ENCODE peak calls at places on chromosomes 1 and 21, in nine cellular contexts. M is Peyer's patch, H is mucosa of descending colon, U is right atrium auricular region, J is pancreas, T is Panc1, G is foreskin fibroblast, X is brain microvascular endothelial cell, O is fibroblast of lung. I is an unnamed sample.

GRCh38 chr1:179025975-179026812 is 500 bp downstream of the FAM20B start:
- DNase-seq in X (peak), G (peak), O (peak), J (peak), M (peak), T (no peak), H (peak), U (no peak), I (peak)

GRCh38 chr1:45730780-45731319 is 19.6 kb downstream of the IPP start:
- DNase-seq in T (no peak), X (no peak), H (no peak), U (no peak), G (no peak), J (no peak), O (no peak), M (no peak), I (no peak)

GRCh38 chr21:28828981-28829380 is 163.7 kb downstream of the LTN1 start:
- DNase-seq in O (no peak), U (no peak), M (no peak), G (no peak), H (no peak), T (no peak), J (no peak), X (no peak), I (no peak)

GRCh38 chr1:2376931-2377672 is 14.3 kb downstream of the MORN1 start:
- DNase-seq in H (peak), M (no peak), U (no peak), J (no peak), T (no peak), G (no peak), O (no peak), X (no peak), I (no peak)

GRCh38 chr1:30654188-30654587 is 69.2 kb downstream of the MATN1 start:
- DNase-seq in M (no peak), G (no peak), T (no peak), H (no peak), U (no peak), O (no peak), J (no peak), X (no peak), I (no peak)

GRCh38 chr1:154213274-154213673 is 7.1 kb upstream of the CFAP141 start:
- DNase-seq in U (no peak), J (no peak), T (no peak), G (peak), M (no peak), X (peak), H (no peak), O (peak), I (peak)

GRCh38 chr1:188261849-188262248 is 1433.1 kb downstream of the PLA2G4A start:
- DNase-seq in M (no peak), H (no peak), G (no peak), T (no peak), X (no peak), O (no peak), U (no peak), J (no peak), I (no peak)

GRCh38 chr1:28601696-28602095 is 9.6 kb downstream of the RAB42 start:
- DNase-seq in X (peak), H (no peak), T (no peak), M (no peak), U (no peak), G (peak), O (peak), J (no peak), I (peak)

GRCh38 chr21:39515684-39516083 is 63.9 kb downstream of the SH3BGR start:
- DNase-seq in H (no peak), G (no peak), X (no peak), O (no peak), M (no peak), T (no peak), J (no peak), U (no peak), I (no peak)

GRCh38 chr1:12434174-12434573 is 183.8 kb downstream of the DHRS3 start:
- DNase-seq in J (no peak), H (no peak), O (peak), M (peak), G (peak), T (no peak), X (peak), U (no peak), I (peak)

GRCh38 chr1:52632732-52633290 is at the start of gene SHISAL2A:
- DNase-seq in H (peak), G (peak), T (no peak), O (peak), J (peak), X (no peak), M (peak), U (no peak), I (no peak)

GRCh38 chr1:224694969-224695368 is 78.9 kb downstream of the CNIH3 start:
- DNase-seq in X (no peak), G (no peak), M (no peak), U (no peak), H (no peak), T (no peak), O (no peak), J (no peak), I (no peak)

GRCh38 chr1:14894811-14895524 is 258.6 kb upstream of the TMEM51 start:
- DNase-seq in J (peak), H (peak), G (peak), O (no peak), X (no peak), T (no peak), M (no peak), U (no peak), I (no peak)

GRCh38 chr1:193062698-193063463 is 3.5 kb downstream of the RO60 start:
- DNase-seq in H (no peak), G (no peak), T (no peak), M (no peak), X (no peak), O (peak), J (no peak), U (no peak), I (peak)

GRCh38 chr1:221025391-221026355 is 146.4 kb downstream of the HLX start:
- DNase-seq in G (peak), U (no peak), M (peak), H (no peak), O (no peak), J (no peak), X (no peak), T (no peak), I (peak)

GRCh38 chr1:224594360-224594759 is 21.8 kb upstream of the CNIH3 start:
- DNase-seq in X (no peak), H (no peak), G (no peak), O (no peak), J (no peak), M (no peak), U (no peak), T (no peak), I (no peak)

GRCh38 chr1:198520524-198521254 is 19.8 kb downstream of the ATP6V1G3 start:
- DNase-seq in X (no peak), U (no peak), O (peak), M (no peak), H (no peak), G (no peak), J (no peak), T (no peak), I (no peak)

GRCh38 chr1:198517623-198518022 is 22.9 kb downstream of the ATP6V1G3 start:
- DNase-seq in T (no peak), G (no peak), X (no peak), M (no peak), J (no peak), O (no peak), U (no peak), H (no peak), I (no peak)

GRCh38 chr1:198519639-198520501 is 20.6 kb downstream of the ATP6V1G3 start:
- DNase-seq in M (no peak), G (no peak), O (no peak), J (no peak), H (no peak), X (no peak), T (no peak), U (no peak), I (peak)

GRCh38 chr1:198528376-198528775 is 12.1 kb downstream of the ATP6V1G3 start:
- DNase-seq in O (peak), T (no peak), M (no peak), X (no peak), J (no peak), G (peak), H (no peak), U (no peak), I (peak)

GRCh38 chr1:198523183-198523942 is 17.1 kb downstream of the ATP6V1G3 start:
- DNase-seq in M (no peak), G (no peak), O (no peak), T (no peak), H (no peak), U (no peak), J (no peak), X (no peak), I (no peak)
- H3K4me3 ChIP-seq in M (peak), G (no peak), O (no peak), T (no peak), H (no peak), U (no peak), J (no peak), X (no peak), I (no peak)

DNA sequence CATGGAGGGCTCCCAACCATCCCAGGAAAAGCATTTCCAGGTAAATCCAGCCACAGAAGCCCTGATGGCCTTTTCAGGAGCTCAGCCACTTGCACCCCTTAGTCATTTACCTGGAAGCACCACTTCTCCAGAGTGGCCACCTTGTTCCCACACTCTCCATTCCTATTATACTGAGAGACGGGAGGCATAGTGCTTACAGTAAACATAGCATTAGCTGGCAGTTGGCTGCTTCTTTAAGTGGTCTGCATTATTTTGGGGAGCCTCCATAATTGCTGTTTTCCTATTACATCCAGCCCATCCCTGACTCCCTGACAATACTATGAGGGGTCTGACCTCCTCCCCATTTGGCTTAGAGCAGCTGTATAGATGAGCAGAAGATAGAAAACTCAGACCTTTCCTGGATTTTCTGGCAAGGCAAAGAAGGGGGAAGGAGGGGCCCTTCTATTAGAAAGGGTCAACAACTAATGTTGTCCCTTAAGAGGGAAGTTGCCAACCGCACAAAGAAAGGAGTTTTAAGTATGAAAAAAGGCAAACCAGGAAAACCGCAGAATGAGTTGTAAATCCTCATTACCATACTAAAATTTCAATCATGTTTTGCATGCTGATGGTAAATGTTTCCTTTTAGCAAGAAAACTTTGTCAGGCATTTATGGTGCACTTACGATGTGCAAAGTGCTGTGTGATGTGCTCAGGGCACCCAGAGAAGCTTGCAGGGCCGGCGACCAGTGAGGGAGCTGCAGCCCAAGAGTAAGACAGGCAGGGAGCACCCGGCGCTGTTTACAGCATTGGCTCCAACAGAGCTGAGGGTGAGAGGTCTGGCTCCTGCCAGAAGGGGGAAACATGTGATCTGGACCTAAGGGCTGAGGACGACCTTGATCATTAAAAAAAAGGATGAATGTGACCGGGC is 167.3 kb downstream of the ZZZ3 start:
- DNase-seq in G (peak), M (no peak), U (no peak), T (no peak), O (peak), H (no peak), J (no peak), X (peak), I (peak)
- TF ChIP-seq CTCF in G (no peak), M (no peak), U (peak), T (peak), O (peak), H (no peak), J (no peak), X (peak), I (peak)

GRCh38 chr1:18494304-18494703 is 13.6 kb downstream of the KLHDC7A start:
- DNase-seq in T (no peak), M (no peak), X (no peak), J (no peak), H (no peak), O (no peak), G (no peak), U (peak), I (no peak)

GRCh38 chr1:18485227-18485626 is 4.5 kb downstream of the KLHDC7A start:
- DNase-seq in T (no peak), U (no peak), M (peak), X (no peak), O (no peak), G (no peak), J (no peak), H (no peak), I (no peak)

GRCh38 chr1:18491168-18491567 is 10.4 kb downstream of the KLHDC7A start:
- DNase-seq in J (no peak), T (no peak), G (no peak), X (no peak), U (no peak), O (no peak), M (no peak), H (no peak), I (no peak)

GRCh38 chr1:18486195-18486594 is 5.5 kb downstream of the KLHDC7A start:
- DNase-seq in X (no peak), G (no peak), T (no peak), J (no peak), O (no peak), M (peak), U (no peak), H (no peak), I (no peak)

DNA sequence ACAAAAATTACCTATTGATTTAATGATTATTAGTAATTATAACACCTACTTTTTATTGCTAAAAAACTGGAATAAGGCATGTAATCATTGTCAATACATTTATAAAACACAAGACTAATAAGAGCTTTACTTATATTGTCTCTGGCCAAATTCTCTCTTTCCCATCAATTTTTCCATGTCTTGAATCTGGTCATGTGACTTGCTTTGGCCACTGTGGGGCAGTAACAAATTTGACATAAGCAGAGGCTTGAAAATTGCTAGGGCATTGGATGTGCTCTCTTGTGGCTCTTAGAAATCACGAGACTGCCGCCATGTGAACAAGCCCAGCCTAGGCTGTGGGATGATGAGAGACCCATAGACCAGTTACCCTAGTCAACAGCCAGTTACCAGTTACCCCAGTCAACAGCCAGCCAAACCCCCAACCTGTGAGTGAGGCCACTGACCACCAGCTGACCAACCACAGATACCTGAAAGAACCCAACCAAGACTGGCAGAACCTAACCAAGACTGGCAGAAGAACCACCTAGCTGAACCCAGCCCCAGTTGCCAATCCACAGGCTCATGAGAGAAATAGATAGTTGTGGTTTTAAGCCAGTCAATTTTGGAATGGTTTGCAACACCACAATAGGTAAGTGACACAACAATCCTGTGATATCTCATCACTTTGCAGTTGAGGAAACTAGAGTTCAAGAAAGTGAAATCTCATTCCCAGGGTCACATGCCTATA is 8.8 kb downstream of the KLHDC7A start:
- DNase-seq in M (no peak), O (no peak), X (no peak), G (no peak), H (no peak), J (no peak), T (no peak), U (no peak), I (no peak)
- H3K4me3 ChIP-seq in M (no peak), O (no peak), X (no peak), G (no peak), H (no peak), J (no peak), T (no peak), U (no peak), I (no peak)

DNA sequence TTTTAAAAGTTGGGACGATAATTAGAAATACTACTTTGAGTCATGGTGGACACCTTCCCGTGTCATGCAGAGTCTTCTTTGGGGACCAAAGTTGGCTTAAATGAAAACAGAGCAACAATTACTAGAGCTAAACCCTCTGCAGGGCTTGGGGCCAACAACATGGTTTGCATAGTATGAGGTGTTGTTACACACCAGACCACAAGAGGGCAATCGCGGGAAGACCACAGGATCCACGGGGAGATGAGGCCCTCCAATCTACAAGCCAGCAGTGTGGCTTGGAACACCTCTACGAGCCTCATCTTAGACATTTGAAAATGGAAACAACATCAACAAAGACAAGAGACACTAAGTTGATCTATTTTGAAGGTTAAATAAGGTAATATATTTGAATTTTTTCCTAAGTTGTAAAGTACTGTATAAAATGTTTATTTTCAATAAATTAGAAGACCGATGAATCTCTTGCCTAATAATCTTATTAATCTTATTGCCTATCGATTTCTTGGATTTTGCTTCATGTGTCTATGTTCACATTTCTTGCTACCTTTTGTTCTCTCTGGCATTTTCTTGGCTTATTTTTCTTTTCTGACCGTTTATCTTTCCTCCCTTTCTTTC is 8.2 kb upstream of the SMCP start:
- DNase-seq in T (peak), M (peak), O (peak), U (peak), H (peak), J (peak), G (peak), X (peak), I (peak)
- TF ChIP-seq CTCF in T (peak), M (peak), O (peak), U (peak), H (peak), J (peak), G (peak), X (peak), I (peak)

GRCh38 chr1:43549921-43550597 is 19.4 kb downstream of the PTPRF start:
- DNase-seq in U (no peak), T (no peak), H (peak), O (no peak), X (no peak), J (peak), M (peak), G (no peak), I (no peak)
- H3K4me3 ChIP-seq in U (peak), T (no peak), H (no peak), O (peak), X (peak), J (peak), M (peak), G (no peak), I (no peak)

GRCh38 chr1:241453732-241454131 is 65.8 kb downstream of the FH start:
- DNase-seq in M (no peak), H (no peak), O (no peak), U (no peak), G (no peak), X (no peak), T (no peak), J (no peak), I (no peak)
- TF ChIP-seq CTCF in M (no peak), H (no peak), O (no peak), U (no peak), G (no peak), X (no peak), T (no peak), J (no peak), I (no peak)

DNA sequence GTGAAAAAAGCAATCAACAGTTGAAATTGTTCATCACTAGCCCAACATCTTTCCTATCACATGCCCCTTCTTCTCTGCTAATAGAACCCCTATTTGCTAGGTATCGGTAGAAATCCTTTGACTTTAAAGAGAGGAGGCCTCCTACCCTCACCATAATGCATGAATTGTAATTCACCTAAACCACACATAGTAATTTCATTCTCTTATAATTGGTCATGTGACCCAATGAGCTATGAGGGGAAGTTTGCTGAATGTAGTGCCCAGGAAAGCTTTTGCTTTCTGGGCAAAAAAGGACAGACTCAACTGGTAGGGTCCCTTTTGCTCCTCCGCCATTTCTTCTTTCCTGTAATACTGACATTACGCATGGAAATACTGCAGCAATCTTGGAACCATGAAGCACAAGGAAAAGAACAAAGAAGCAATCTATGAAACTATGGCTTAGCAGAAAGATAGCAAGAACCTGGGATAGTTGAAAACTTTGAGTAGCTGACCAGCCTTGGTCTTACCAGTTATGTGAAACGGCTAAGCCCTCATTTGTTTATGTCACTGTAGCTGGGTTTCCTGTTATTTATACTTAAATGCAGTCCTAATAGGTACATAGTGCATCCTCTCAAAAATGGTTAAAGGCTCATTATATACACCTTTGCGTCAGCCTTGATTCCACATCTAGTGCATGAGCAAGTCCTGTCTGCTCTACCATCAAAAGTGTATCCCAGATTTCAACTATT is 10.2 kb upstream of the CHI3L2 start:
- DNase-seq in O (no peak), X (no peak), U (no peak), J (no peak), T (no peak), M (no peak), G (no peak), H (no peak), I (no peak)
- H3K4me3 ChIP-seq in O (no peak), X (no peak), U (no peak), J (no peak), T (no peak), M (no peak), G (no peak), H (no peak), I (no peak)

I was measured in cardiac fibroblast.